ENCODE peak calls at places on chromosomes 7 and 10, in five cellular contexts. W, Q, M, P and E are unnamed samples.

GRCh38 chr7:131103997-131104396 is 223.7 kb upstream of the MKLN1 start:
- DNase-seq in M (no peak), W (no peak), Q (no peak), P (peak), E (no peak)

GRCh38 chr7:71521506-71521905 is 389.6 kb downstream of the GALNT17 start:
- DNase-seq in Q (no peak), P (no peak), M (no peak), W (no peak), E (no peak)

GRCh38 chr7:1024876-1025746 is 19.2 kb upstream of the GPR146 start:
- DNase-seq in W (no peak), P (no peak), Q (peak), M (no peak), E (no peak)

GRCh38 chr7:33516634-33517033 is 387.3 kb downstream of the BBS9 start:
- DNase-seq in Q (no peak), M (no peak), W (no peak), P (no peak), E (no peak)

GRCh38 chr10:114754445-114755320 is 66.9 kb upstream of the FHIP2A start:
- DNase-seq in P (peak), M (no peak), W (peak), Q (no peak), E (no peak)

GRCh38 chr10:51675088-51675487 is 24.3 kb downstream of the CSTF2T start:
- DNase-seq in Q (no peak), M (no peak), W (no peak), P (peak), E (no peak)

GRCh38 chr10:125629758-125630376 is 53.1 kb downstream of the TEX36 start:
- DNase-seq in Q (peak), P (peak), W (no peak), M (no peak), E (no peak)

GRCh38 chr10:5502903-5503835 is 3.8 kb upstream of the CALML5 start:
- DNase-seq in M (no peak), W (no peak), P (no peak), Q (no peak), E (no peak)

GRCh38 chr10:99906470-99906869 is 103.3 kb downstream of the DNMBP start:
- DNase-seq in P (peak), W (no peak), M (no peak), Q (no peak), E (no peak)